ENCODE peak calls at places on chromosomes 16 and 17, in six cellular contexts. I is GM23248, Y is SK-N-SH, L is neural progenitor cell, B is fibroblast of lung, C is neuronal stem cell. P is an unnamed sample. For H3K4me1, the result is how much of the 10 kb centered on the place peaks cover.

GRCh38 chr17:17305282-17305801 is 2.2 kb downstream of the NT5M start:
- DNase-seq in L (no peak), C (no peak), Y (peak), B (no peak), I (no peak), P (peak)

GRCh38 chr16:81003610-81004460 is 2.9 kb downstream of the CMC2 start:
- DNase-seq in C (no peak), Y (no peak), L (no peak), B (peak), I (peak), P (no peak)

GRCh38 chr16:89268585-89268984 is 51.1 kb downstream of the ZNF778 start:
- DNase-seq in I (no peak), C (no peak), L (no peak), B (no peak), Y (no peak), P (no peak)

GRCh38 chr17:32118835-32119234 is 23.5 kb upstream of the RHOT1 start:
- DNase-seq in Y (no peak), B (no peak), C (no peak), I (no peak), L (no peak), P (no peak)

GRCh38 chr17:81035389-81036127 is 607 bp downstream of the BAIAP2 start:
- DNase-seq in B (peak), I (peak), C (no peak), L (peak), Y (no peak), P (no peak)

GRCh38 chr16:70470141-70470926 is 15.9 kb downstream of the FCSK start:
- DNase-seq in I (no peak), L (no peak), Y (no peak), C (no peak), B (no peak), P (no peak)

GRCh38 chr17:36703860-36704266 is 102.5 kb downstream of the MRM1 start:
- DNase-seq in I (peak), B (peak), L (peak), C (peak), Y (peak), P (peak)

GRCh38 chr16:31386157-31386984 is 6.8 kb upstream of the ITGAD start:
- DNase-seq in B (no peak), C (no peak), Y (no peak), L (no peak), I (peak), P (peak)

GRCh38 chr17:79830763-79831366 is 8.4 kb downstream of the CBX4 start:
- DNase-seq in I (no peak), B (no peak), L (no peak), C (no peak), Y (no peak), P (no peak)

GRCh38 chr17:6713130-6713917 is at the start of gene SLC13A5:
- DNase-seq in Y (peak), L (peak), C (peak), B (peak), I (peak), P (no peak)

GRCh38 chr17:60641126-60641525 is 36.5 kb upstream of the BCAS3 start:
- DNase-seq in B (peak), Y (no peak), C (no peak), I (peak), L (no peak), P (no peak)

GRCh38 chr16:85571813-85572619 is 41.1 kb upstream of the GSE1 start:
- DNase-seq in C (no peak), L (no peak), B (no peak), Y (no peak), I (no peak), P (no peak)

GRCh38 chr16:89721644-89722391 is 481 bp downstream of the ZNF276 start:
- DNase-seq in C (no peak), B (peak), L (peak), Y (peak), I (peak), P (peak)

GRCh38 chr16:86217001-86217890 is 293.1 kb upstream of the FOXF1 start:
- DNase-seq in Y (no peak), I (no peak), B (no peak), L (no peak), C (no peak), P (no peak)

GRCh38 chr17:67689534-67690177 is 28.1 kb upstream of the NOL11 start:
- DNase-seq in I (peak), L (peak), B (peak), Y (peak), C (peak), P (peak)

DNA sequence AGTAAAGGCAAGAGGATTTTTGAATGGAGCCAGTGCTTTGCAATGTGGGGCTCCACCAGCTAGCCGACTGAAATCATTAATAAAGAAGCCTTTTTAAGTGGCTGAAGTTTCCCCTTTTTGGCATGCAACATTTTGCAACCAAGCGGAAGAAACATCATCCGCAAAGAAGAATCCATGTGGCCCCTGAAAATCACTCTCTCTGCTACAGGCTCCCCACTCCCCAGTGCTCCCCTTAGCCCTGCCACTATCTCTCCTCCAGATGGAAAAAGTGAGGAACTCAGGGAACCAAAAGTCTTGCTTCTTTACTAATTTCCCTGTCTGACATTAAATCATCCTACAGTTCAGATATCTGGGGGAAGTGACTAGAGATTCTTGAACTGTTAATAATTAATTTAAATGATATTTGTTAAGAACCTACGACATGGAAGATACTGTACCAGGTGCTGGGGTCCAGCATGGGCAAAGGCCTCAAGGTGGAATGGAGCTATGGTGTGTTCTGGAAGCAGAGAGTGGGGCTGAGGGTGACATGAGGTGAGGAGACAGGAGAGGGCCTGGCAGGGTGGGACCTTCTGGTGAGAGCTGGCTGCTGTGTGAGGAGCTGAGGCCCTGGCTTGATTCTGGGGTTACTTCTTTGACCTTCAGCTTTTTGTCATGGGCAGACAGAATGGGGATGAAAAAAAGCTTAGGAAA is 6.1 kb upstream of the CCL2 start:
- DNase-seq in L (no peak), B (no peak), I (no peak), Y (no peak), C (no peak), P (no peak)
- H3K4me1 ChIP-seq in L (under half), B (under half), I (half or more), Y (half or more), C (under half), P (under half)

GRCh38 chr16:83887564-83887963 is 11.4 kb upstream of the MLYCD start:
- DNase-seq in B (no peak), I (peak), L (peak), Y (no peak), C (no peak), P (no peak)
- H2AFZ ChIP-seq in B (no peak), I (no peak), L (peak), Y (no peak), C (peak), P (no peak)

DNA sequence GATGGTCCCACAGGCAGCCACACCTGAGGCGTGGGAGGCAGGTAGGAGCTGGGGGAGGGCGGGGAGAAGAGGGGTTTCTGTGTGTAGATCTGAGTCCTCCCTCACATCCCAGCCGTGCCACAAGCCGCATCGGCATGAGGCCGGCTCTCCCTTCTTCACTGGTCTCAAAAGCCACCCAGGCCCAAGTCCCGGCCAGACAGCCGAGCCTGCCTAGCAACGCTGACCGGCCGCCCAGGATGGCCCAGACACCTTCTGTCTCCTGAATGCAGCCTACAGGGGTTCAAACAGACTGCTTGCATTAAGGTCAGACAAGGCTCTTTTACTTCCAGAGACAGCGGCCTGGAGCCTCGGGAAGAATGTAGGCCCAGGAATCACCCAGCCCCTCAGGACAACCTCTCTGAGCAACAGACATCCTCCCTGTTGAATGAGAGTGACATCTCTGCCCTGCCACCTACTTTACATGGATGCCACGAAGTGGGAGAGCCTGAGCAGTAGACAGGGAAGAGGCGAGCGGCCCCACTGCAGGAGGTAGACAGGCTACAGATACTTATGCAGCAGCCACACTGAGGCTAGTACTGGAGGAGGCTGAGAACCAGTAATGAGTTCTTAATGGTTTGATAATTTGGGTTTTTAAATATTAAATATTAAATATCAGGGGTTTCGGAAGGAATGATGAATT is 69.6 kb downstream of the N4BP1 start:
- DNase-seq in C (no peak), L (no peak), B (no peak), I (no peak), Y (no peak), P (no peak)
- H3K4me1 ChIP-seq in C (under half), L (under half), B (under half), I (under half), Y (under half), P (under half)

GRCh38 chr16:20866792-20867191 is 33.4 kb downstream of the DCUN1D3 start:
- DNase-seq in Y (no peak), I (no peak), C (no peak), L (no peak), B (peak), P (no peak)

GRCh38 chr16:20867585-20867984 is 32.6 kb downstream of the DCUN1D3 start:
- DNase-seq in C (no peak), I (peak), B (no peak), Y (no peak), L (no peak), P (no peak)

GRCh38 chr16:20868890-20869289 is 31.3 kb downstream of the DCUN1D3 start:
- DNase-seq in L (peak), Y (peak), I (peak), C (no peak), B (peak), P (no peak)

GRCh38 chr16:20865420-20866126 is 34.6 kb downstream of the DCUN1D3 start:
- DNase-seq in I (peak), L (no peak), C (no peak), Y (no peak), B (peak), P (no peak)

GRCh38 chr16:20866161-20866772 is 33.9 kb downstream of the DCUN1D3 start:
- DNase-seq in L (peak), I (peak), B (peak), Y (peak), C (peak), P (no peak)
- H2AFZ ChIP-seq in L (no peak), I (peak), B (no peak), Y (peak), C (no peak), P (no peak)

GRCh38 chr17:21059761-21060160 is 16.9 kb upstream of the USP22 start:
- DNase-seq in B (no peak), L (no peak), I (no peak), C (no peak), Y (no peak), P (no peak)
- H3K4me1 ChIP-seq in B (under half), L (under half), I (under half), C (under half), Y (under half), P (under half)

GRCh38 chr16:67394271-67395104 is 1.2 kb upstream of the TPPP3 start:
- DNase-seq in L (peak), C (peak), Y (no peak), B (no peak), I (peak), P (no peak)

GRCh38 chr16:67396159-67396774 is 3.0 kb upstream of the TPPP3 start:
- DNase-seq in Y (peak), I (peak), C (peak), B (peak), L (peak), P (peak)

GRCh38 chr16:67395458-67396158 is 2.3 kb upstream of the TPPP3 start:
- DNase-seq in L (peak), C (no peak), B (no peak), I (peak), Y (no peak), P (no peak)

GRCh38 chr16:67393790-67394270 is 532 bp upstream of the TPPP3 start:
- DNase-seq in C (no peak), Y (no peak), B (no peak), L (no peak), I (no peak), P (no peak)

GRCh38 chr16:67395105-67395457 is 1.8 kb upstream of the TPPP3 start:
- DNase-seq in B (no peak), L (no peak), I (no peak), C (no peak), Y (no peak), P (no peak)
- H2AFZ ChIP-seq in B (no peak), L (no peak), I (no peak), C (no peak), Y (no peak), P (no peak)